ENCODE peak calls at places on chromosomes 1 and 21, in six cellular contexts. D is HT1080, C is H4, B is WTC11, X is neural progenitor cell, W is PC-3. S is an unnamed sample.

GRCh38 chr1:52825868-52826267 is 16.7 kb upstream of the ZYG11A start:
- DNase-seq in C (peak; percentile 15), B (no peak), D (no peak), X (no peak), W (peak; percentile 57), S (peak; percentile 17)

GRCh38 chr1:29227511-29227910 is 3.2 kb downstream of the MECR start:
- DNase-seq in W (peak; percentile 59), X (no peak), C (no peak), D (no peak), B (no peak), S (no peak)

GRCh38 chr1:198699167-198700015 is 60.6 kb downstream of the PTPRC start:
- DNase-seq in D (no peak), X (peak; percentile 70), B (peak; percentile 79), C (no peak), W (peak; percentile 73), S (peak; percentile 87)

GRCh38 chr1:164560076-164560475 is 1.1 kb downstream of the PBX1 start:
- DNase-seq in D (no peak), C (peak; percentile 8), X (no peak), B (no peak), W (peak; percentile 6), S (no peak)

GRCh38 chr1:27009601-27010197 is 3.0 kb downstream of the TENT5B start:
- DNase-seq in D (no peak), B (no peak), C (peak; percentile 46), X (no peak), W (peak; percentile 95), S (no peak)

GRCh38 chr1:198444792-198445191 is 95.7 kb downstream of the ATP6V1G3 start:
- DNase-seq in W (peak; percentile 39), D (no peak), B (no peak), C (peak; percentile 13), X (no peak), S (no peak)

GRCh38 chr1:54681396-54681795 is 34.3 kb upstream of the TTC4 start:
- DNase-seq in X (peak; percentile 31), D (no peak), B (no peak), W (no peak), C (no peak), S (peak; percentile 6)

GRCh38 chr1:33379631-33380354 is 51.1 kb downstream of the PHC2 start:
- DNase-seq in B (no peak), C (no peak), X (no peak), D (no peak), W (no peak), S (no peak)

GRCh38 chr1:194369060-194369459 is 1182.6 kb upstream of the B3GALT2 start:
- DNase-seq in X (no peak), D (no peak), C (no peak), B (no peak), W (no peak), S (peak; percentile 17)

GRCh38 chr1:27306892-27307850 is 14.8 kb upstream of the TMEM222 start:
- DNase-seq in W (peak; percentile 9), B (peak; percentile 67), D (no peak), C (no peak), X (peak; percentile 83), S (no peak)

GRCh38 chr21:45507523-45507875 is 34.7 kb downstream of the SLC19A1 start:
- DNase-seq in C (no peak), D (no peak), X (no peak), W (no peak), B (no peak), S (no peak)

GRCh38 chr1:107659961-107660360 is 305.0 kb downstream of the VAV3 start:
- DNase-seq in C (no peak), W (no peak), X (no peak), D (no peak), B (no peak), S (no peak)

GRCh38 chr1:231093158-231093922 is 53.3 kb upstream of the FAM89A start:
- DNase-seq in C (no peak), X (peak; percentile 81), W (no peak), D (peak; percentile 11), B (no peak), S (no peak)

GRCh38 chr1:74465193-74465681 is 47.2 kb downstream of the LRRC53 start:
- DNase-seq in W (no peak), B (no peak), C (no peak), D (no peak), X (no peak), S (no peak)

GRCh38 chr1:58784758-58785423 is 1.0 kb upstream of the JUN start:
- DNase-seq in D (peak; percentile 90), X (peak; percentile 71), W (peak; percentile 85), C (peak; percentile 90), B (peak; percentile 74), S (peak; percentile 83)

GRCh38 chr1:38047603-38048146 is 1.1 kb upstream of the POU3F1 start:
- DNase-seq in X (peak; percentile 85), D (no peak), W (peak; percentile 26), C (no peak), B (peak; percentile 65), S (no peak)

GRCh38 chr1:22920734-22921451 is 51.8 kb downstream of the LACTBL1 start:
- DNase-seq in X (no peak), C (no peak), D (no peak), W (no peak), B (no peak), S (no peak)

GRCh38 chr1:20184997-20185833 is 681 bp upstream of the UBXN10 start:
- DNase-seq in D (no peak), W (no peak), B (no peak), C (no peak), X (no peak), S (no peak)

GRCh38 chr1:243320224-243320623 is 64.4 kb downstream of the SDCCAG8 start:
- DNase-seq in W (no peak), C (no peak), D (no peak), X (no peak), B (no peak), S (no peak)

GRCh38 chr1:240258910-240259309 is 167.2 kb downstream of the FMN2 start:
- DNase-seq in C (no peak), W (peak; percentile 79), B (no peak), D (peak; percentile 45), X (no peak), S (peak; percentile 36)

GRCh38 chr1:1019122-1019999 is 559 bp upstream of the AGRN start:
- DNase-seq in W (peak; percentile 96), X (peak; percentile 95), B (peak; percentile 78), C (peak; percentile 67), D (peak; percentile 48), S (peak; percentile 90)